ENCODE peak calls at places on chromosomes 6 and 20, in seven cellular contexts. N, U, E, P, F, Z and S are unnamed samples.

GRCh38 chr20:34209111-34209510 is 32.1 kb upstream of the ASIP start:
- DNase-seq in N (no peak), U (no peak), E (no peak), P (no peak), F (no peak), Z (no peak), S (no peak)

GRCh38 chr20:7180261-7181045 is 413.0 kb downstream of the BMP2 start:
- DNase-seq in N (no peak), U (peak; percentile 52), E (no peak), P (no peak), F (no peak), Z (no peak), S (no peak)

GRCh38 chr6:120805267-120805666 is 529.0 kb downstream of the TBC1D32 start:
- DNase-seq in N (no peak), U (peak; percentile 6), E (no peak), P (no peak), F (no peak), Z (no peak), S (no peak)

GRCh38 chr6:139028658-139029469 is at the start of gene ABRACL:
- DNase-seq in N (peak; percentile 79), U (peak; percentile 73), E (peak; percentile 63), P (peak; percentile 26), F (no peak), Z (peak; percentile 74), S (no peak)

GRCh38 chr20:6689339-6689973 is 78.0 kb upstream of the BMP2 start:
- DNase-seq in N (no peak), U (no peak), E (no peak), P (no peak), F (no peak), Z (no peak), S (no peak)

GRCh38 chr20:20073851-20074252 is 21.5 kb downstream of the CFAP61 start:
- DNase-seq in N (peak; percentile 86), U (no peak), E (no peak), P (no peak), F (no peak), Z (no peak), S (no peak)

GRCh38 chr6:13711384-13711725 is 280 bp downstream of the RANBP9 start:
- DNase-seq in N (no peak), U (no peak), E (peak; percentile 55), P (no peak), F (no peak), Z (no peak), S (no peak)

GRCh38 chr6:100057941-100058340 is 63.9 kb upstream of the MCHR2 start:
- DNase-seq in N (no peak), U (no peak), E (no peak), P (no peak), F (no peak), Z (no peak), S (no peak)

GRCh38 chr6:152378154-152378553 is 259.0 kb downstream of the SYNE1 start:
- DNase-seq in N (no peak), U (peak; percentile 27), E (no peak), P (no peak), F (no peak), Z (peak; percentile 57), S (no peak)

GRCh38 chr20:34639755-34640222 is 37.1 kb downstream of the PIGU start:
- DNase-seq in N (peak; percentile 84), U (no peak), E (no peak), P (no peak), F (no peak), Z (no peak), S (no peak)